ENCODE peak calls at places on chromosomes 2 and 18, in seven cellular contexts. Q is right lobe of liver, G is ELF-1, L is cardiac fibroblast, P is nephron progenitor cell, R is RCC 7860, B is endodermal cell. V is an unnamed sample.

GRCh38 chr2:181972431-181973190 is 13.0 kb upstream of the PPP1R1C start:
- DNase-seq in L (no peak), R (no peak), G (no peak), Q (no peak), B (no peak), P (no peak), V (no peak)

GRCh38 chr2:108129636-108130035 is 110.1 kb upstream of the SULT1C3 start:
- DNase-seq in R (no peak), G (no peak), P (no peak), L (no peak), B (no peak), Q (no peak), V (no peak)

GRCh38 chr2:71576541-71576940 is 123.2 kb downstream of the DYSF start:
- DNase-seq in L (no peak), Q (no peak), R (no peak), G (no peak), P (no peak), B (no peak), V (no peak)

GRCh38 chr2:85699325-85699724 is 5.2 kb downstream of the GNLY start:
- DNase-seq in B (no peak), G (no peak), L (no peak), R (no peak), P (no peak), Q (no peak), V (no peak)

GRCh38 chr2:6955523-6956136 is 38.4 kb downstream of the RNF144A start:
- DNase-seq in L (peak), B (no peak), Q (no peak), P (no peak), G (no peak), R (no peak), V (no peak)

GRCh38 chr2:203404996-203405395 is 76.8 kb downstream of the ABI2 start:
- DNase-seq in R (no peak), P (no peak), Q (no peak), B (no peak), G (no peak), L (peak), V (no peak)

GRCh38 chr2:200486529-200486928 is 23.3 kb downstream of the KCTD18 start:
- DNase-seq in R (no peak), P (no peak), Q (no peak), B (no peak), L (no peak), G (no peak), V (no peak)

GRCh38 chr2:72934683-72935610 is 17.6 kb downstream of the EMX1 start:
- DNase-seq in L (no peak), P (no peak), G (peak), B (peak), Q (no peak), R (peak), V (peak)

GRCh38 chr2:120934891-120935338 is 199.2 kb downstream of the GLI2 start:
- DNase-seq in G (no peak), P (no peak), R (peak), Q (no peak), L (peak), B (no peak), V (peak)

GRCh38 chr2:20182241-20182931 is 42.5 kb downstream of the SDC1 start:
- DNase-seq in L (peak), B (no peak), G (no peak), R (peak), Q (peak), P (no peak), V (peak)

GRCh38 chr2:232523682-232524597 is 2.0 kb upstream of the CHRND start:
- DNase-seq in Q (no peak), G (peak), B (peak), L (peak), R (peak), P (peak), V (peak)

GRCh38 chr18:7147399-7147798 is 29.8 kb upstream of the LAMA1 start:
- DNase-seq in P (no peak), B (peak), L (peak), G (peak), R (no peak), Q (no peak), V (no peak)

GRCh38 chr2:207256026-207256425 is 90.3 kb upstream of the KLF7 start:
- DNase-seq in B (no peak), Q (no peak), R (no peak), L (no peak), P (no peak), G (no peak), V (no peak)

GRCh38 chr2:119065146-119065545 is 93.4 kb downstream of the C1QL2 start:
- DNase-seq in B (no peak), L (no peak), Q (no peak), G (no peak), P (no peak), R (no peak), V (no peak)

GRCh38 chr2:220077488-220077887 is 450.1 kb downstream of the SLC4A3 start:
- DNase-seq in B (no peak), Q (no peak), R (no peak), G (no peak), L (peak), P (no peak), V (no peak)

GRCh38 chr2:232437130-232437620 is 18.8 kb upstream of the ALPI start:
- DNase-seq in R (no peak), L (no peak), B (peak), Q (no peak), P (no peak), G (no peak), V (no peak)

GRCh38 chr2:240604939-240605716 is 18.6 kb downstream of the CAPN10 start:
- DNase-seq in R (no peak), Q (peak), B (no peak), L (no peak), P (no peak), G (no peak), V (no peak)

GRCh38 chr18:5424903-5425302 is 118.9 kb downstream of the EPB41L3 start:
- DNase-seq in G (no peak), P (no peak), B (no peak), Q (no peak), L (peak), R (peak), V (peak)

GRCh38 chr2:66495788-66496640 is 61.1 kb downstream of the MEIS1 start:
- DNase-seq in P (peak), L (peak), G (peak), R (peak), B (peak), Q (peak), V (peak)

GRCh38 chr2:27737676-27738348 is 33.7 kb upstream of the MRPL33 start:
- DNase-seq in P (no peak), Q (peak), R (peak), B (no peak), L (peak), G (no peak), V (no peak)

GRCh38 chr18:53660306-53660705 is 564.2 kb downstream of the MBD2 start:
- DNase-seq in Q (no peak), B (no peak), P (no peak), G (no peak), R (no peak), L (no peak), V (no peak)

GRCh38 chr18:31034541-31034940 is 8.0 kb downstream of the DSC3 start:
- DNase-seq in L (no peak), Q (no peak), P (no peak), R (no peak), B (no peak), G (no peak), V (no peak)

GRCh38 chr2:203261326-203262159 is 22.7 kb downstream of the CYP20A1 start:
- DNase-seq in R (no peak), Q (no peak), P (no peak), B (peak), G (no peak), L (no peak), V (no peak)

GRCh38 chr18:36176177-36176584 is 11.1 kb upstream of the MOCOS start:
- DNase-seq in Q (peak), R (no peak), B (no peak), L (no peak), P (no peak), G (no peak), V (no peak)

GRCh38 chr2:160367887-160368286 is 125.7 kb downstream of the RBMS1 start:
- DNase-seq in R (peak), P (peak), L (peak), Q (no peak), B (no peak), G (peak), V (peak)

GRCh38 chr2:58851598-58851997 is 610.5 kb upstream of the FANCL start:
- DNase-seq in P (no peak), L (no peak), G (no peak), B (no peak), Q (no peak), R (no peak), V (no peak)

GRCh38 chr2:163735692-163736432 is at the start of gene FIGN:
- DNase-seq in B (peak), R (peak), Q (peak), P (peak), G (peak), L (peak), V (peak)

GRCh38 chr2:40716879-40717278 is 265.0 kb upstream of the SLC8A1 start:
- DNase-seq in P (no peak), R (peak), Q (no peak), B (no peak), L (peak), G (no peak), V (peak)

GRCh38 chr18:48238206-48238605 is 171.0 kb downstream of the ZBTB7C start:
- DNase-seq in G (no peak), R (no peak), P (no peak), L (peak), Q (no peak), B (no peak), V (no peak)

GRCh38 chr2:170715932-170716777 is 1.0 kb downstream of the SP5 start:
- DNase-seq in B (peak), G (peak), P (peak), R (no peak), Q (peak), L (no peak), V (no peak)

GRCh38 chr2:45765007-45765767 is 113.7 kb downstream of the PRKCE start:
- DNase-seq in R (no peak), Q (no peak), G (no peak), P (no peak), L (no peak), B (no peak), V (no peak)

GRCh38 chr2:10215393-10215935 is 87.2 kb upstream of the HPCAL1 start:
- DNase-seq in R (peak), L (no peak), B (no peak), P (no peak), Q (no peak), G (no peak), V (no peak)

GRCh38 chr18:66724664-66725356 is 120.9 kb upstream of the CDH19 start:
- DNase-seq in G (no peak), P (no peak), L (peak), R (no peak), Q (peak), B (no peak), V (no peak)

GRCh38 chr2:234422242-234422641 is 74.6 kb downstream of the ARL4C start:
- DNase-seq in L (peak), G (no peak), B (no peak), P (no peak), Q (no peak), R (peak), V (peak)

GRCh38 chr2:240164586-240164985 is 24.1 kb upstream of the OTOS start:
- DNase-seq in R (no peak), Q (peak), L (no peak), B (peak), P (no peak), G (no peak), V (no peak)